ENCODE peak calls at places on chromosomes 13 and 19, in eight cellular contexts. I is CD8-positive, alpha-beta T cell; U is RWPE1; M is body of pancreas; G is spleen; O is uterus; R is AG09309; K is nephron progenitor cell. B is an unnamed sample.

GRCh38 chr13:62829476-62829875 is 1413.8 kb upstream of the PCDH20 start:
- DNase-seq in I (no peak), U (no peak), M (no peak), G (no peak), O (no peak), R (no peak), K (no peak), B (no peak)

GRCh38 chr13:66977156-66977555 is 253.0 kb downstream of the PCDH9 start:
- DNase-seq in I (no peak), U (no peak), M (no peak), G (no peak), O (no peak), R (no peak), K (no peak), B (no peak)

GRCh38 chr19:11138659-11139526 is 16.7 kb downstream of the SPC24 start:
- DNase-seq in I (no peak), U (peak), M (peak), G (peak), O (peak), R (peak), K (peak), B (peak)

GRCh38 chr13:72507394-72508199 is 219.8 kb downstream of the MZT1 start:
- DNase-seq in I (no peak), U (no peak), M (peak), G (no peak), O (no peak), R (no peak), K (no peak), B (no peak)

GRCh38 chr19:46192990-46193650 is 36.4 kb upstream of the IGFL1 start:
- DNase-seq in I (no peak), U (peak), M (no peak), G (no peak), O (no peak), R (peak), K (no peak), B (no peak)

GRCh38 chr13:104641309-104641708 is 1575.1 kb upstream of the SLC10A2 start:
- DNase-seq in I (no peak), U (no peak), M (no peak), G (no peak), O (no peak), R (no peak), K (no peak), B (no peak)

GRCh38 chr13:78610381-78610883 is 7.1 kb upstream of the POU4F1 start:
- DNase-seq in I (no peak), U (no peak), M (no peak), G (no peak), O (no peak), R (peak), K (no peak), B (no peak)

GRCh38 chr13:68759617-68760016 is 1348.0 kb upstream of the ATXN8OS start:
- DNase-seq in I (no peak), U (no peak), M (no peak), G (no peak), O (no peak), R (no peak), K (no peak), B (no peak)

GRCh38 chr13:24719139-24719538 is 38.9 kb downstream of the ATP12A start:
- DNase-seq in I (no peak), U (no peak), M (no peak), G (no peak), O (no peak), R (no peak), K (no peak), B (no peak)

GRCh38 chr13:50529154-50529882 is 314.2 kb downstream of the DLEU7 start:
- DNase-seq in I (no peak), U (peak), M (peak), G (peak), O (peak), R (peak), K (no peak), B (no peak)

GRCh38 chr13:41311607-41312500 is 787 bp downstream of the NAA16 start:
- DNase-seq in I (peak), U (peak), M (peak), G (peak), O (peak), R (no peak), K (peak), B (peak)

GRCh38 chr13:53206455-53206854 is 177.8 kb downstream of the OLFM4 start:
- DNase-seq in I (no peak), U (peak), M (no peak), G (no peak), O (no peak), R (no peak), K (no peak), B (no peak)

GRCh38 chr13:76168661-76169060 is 532.5 kb downstream of the LMO7 start:
- DNase-seq in I (no peak), U (no peak), M (no peak), G (no peak), O (no peak), R (no peak), K (no peak), B (no peak)

GRCh38 chr13:108178105-108178504 is 37.2 kb downstream of the LIG4 start:
- DNase-seq in I (no peak), U (no peak), M (no peak), G (no peak), O (no peak), R (no peak), K (no peak), B (no peak)

GRCh38 chr13:108182652-108183051 is 32.7 kb downstream of the LIG4 start:
- DNase-seq in I (no peak), U (no peak), M (no peak), G (no peak), O (no peak), R (no peak), K (no peak), B (no peak)

GRCh38 chr13:108176685-108177274 is 38.6 kb downstream of the LIG4 start:
- DNase-seq in I (no peak), U (peak), M (peak), G (no peak), O (no peak), R (no peak), K (peak), B (peak)
- TF ChIP-seq CTCF in I (peak), U (peak), M (peak), G (peak), O (no peak), R (peak), K (no peak), B (peak)

DNA sequence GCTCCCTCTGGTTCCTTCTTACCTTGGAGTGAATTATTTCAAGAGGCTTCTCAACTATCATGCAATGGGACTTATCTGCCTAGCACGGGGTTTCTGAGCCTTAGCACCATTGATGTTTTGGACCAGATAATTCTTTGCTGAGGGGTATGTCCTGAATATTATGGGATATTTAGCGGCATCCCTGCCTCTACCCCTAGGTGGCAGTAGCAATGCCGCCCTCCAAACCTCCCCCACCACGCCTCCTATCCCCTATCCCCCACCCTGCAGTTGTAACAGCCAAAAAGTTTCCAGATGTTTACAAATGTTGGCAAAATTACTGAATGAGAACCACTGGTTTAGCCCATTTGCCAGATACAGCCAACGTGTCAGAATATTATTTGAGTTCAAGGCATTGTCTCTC is 125.5 kb downstream of the POSTN start:
- DNase-seq in I (no peak), U (peak), M (no peak), G (no peak), O (no peak), R (no peak), K (no peak), B (no peak)
- TF ChIP-seq CTCF in I (no peak), U (no peak), M (no peak), G (no peak), O (no peak), R (no peak), K (no peak), B (no peak)

GRCh38 chr19:31353826-31354225 is 4.6 kb upstream of the TSHZ3 start:
- DNase-seq in I (no peak), U (no peak), M (peak), G (no peak), O (no peak), R (no peak), K (no peak), B (no peak)
- TF ChIP-seq CTCF in I (no peak), U (no peak), M (no peak), G (no peak), O (no peak), R (no peak), K (no peak), B (no peak)

GRCh38 chr19:44112802-44113137 is 429 bp upstream of the ZNF225 start:
- DNase-seq in I (no peak), U (no peak), M (no peak), G (no peak), O (no peak), R (no peak), K (no peak), B (no peak)
- TF ChIP-seq CTCF in I (no peak), U (no peak), M (no peak), G (no peak), O (no peak), R (no peak), K (no peak), B (no peak)

DNA sequence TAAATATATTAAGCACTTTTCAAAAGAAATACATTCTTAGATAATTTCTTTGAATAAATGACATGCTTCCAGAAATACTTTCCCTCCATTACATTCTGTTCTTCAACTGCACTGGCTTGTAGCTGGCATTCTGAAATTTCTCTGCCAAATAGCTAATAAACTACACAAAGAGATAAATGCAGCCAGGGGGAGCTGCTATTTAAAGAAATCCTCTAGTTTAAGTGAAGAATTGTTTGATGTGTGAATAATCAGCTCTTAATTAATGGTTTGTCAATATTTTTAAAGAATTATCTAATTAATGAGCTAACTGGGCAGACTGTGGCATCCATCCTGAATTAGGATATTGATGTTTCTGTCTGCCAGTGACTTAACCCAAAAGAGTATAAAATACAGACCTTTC is 30.7 kb downstream of the SLC7A1 start:
- DNase-seq in I (no peak), U (no peak), M (no peak), G (no peak), O (no peak), R (no peak), K (no peak), B (no peak)
- TF ChIP-seq CTCF in I (no peak), U (no peak), M (peak), G (no peak), O (peak), R (peak), K (no peak), B (no peak)

DNA sequence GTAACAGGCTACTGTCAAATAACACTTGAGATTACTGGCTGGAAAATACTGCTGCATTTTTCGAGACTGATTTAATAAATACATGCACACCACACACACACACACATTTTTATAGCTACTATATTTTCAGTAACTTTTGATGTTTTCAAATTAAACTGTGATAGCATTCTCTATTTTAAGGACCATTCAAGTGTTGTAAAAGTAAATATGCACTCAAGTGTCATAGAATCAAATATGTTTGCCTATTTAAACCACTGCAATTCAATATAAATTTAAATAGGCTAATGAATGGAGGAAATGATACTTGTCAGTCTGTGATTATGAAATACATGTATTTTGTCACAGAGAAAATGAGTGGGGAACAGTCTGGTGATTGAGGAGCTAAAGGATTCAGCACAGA is 86.7 kb upstream of the TUBA3C start:
- DNase-seq in I (no peak), U (no peak), M (no peak), G (no peak), O (no peak), R (no peak), K (no peak), B (no peak)
- TF ChIP-seq CTCF in I (no peak), U (no peak), M (no peak), G (no peak), O (no peak), R (no peak), K (no peak), B (no peak)